ENCODE peak calls at places on chromosomes 2 and 18, in nine cellular contexts. R is fibroblast of mammary gland; A is HTR-8/SVneo; Q is GM20000; M is stimulated activated CD4-positive, alpha-beta T cell treated with anti-CD3 and anti-CD28 coated beads, Interleukin-15, amount 100 ng/mL, for 1 hour; C is CD8-positive, alpha-beta T cell; G is lung microvascular endothelial cell; B is osteocyte; J is mesendoderm. I is an unnamed sample.

GRCh38 chr2:1088192-1088860 is 137.7 kb downstream of the SNTG2 start:
- DNase-seq in R (no peak), A (no peak), Q (no peak), M (no peak), C (no peak), G (no peak), B (no peak), J (no peak), I (no peak)

GRCh38 chr2:234403074-234403473 is 93.8 kb downstream of the ARL4C start:
- DNase-seq in R (peak), A (no peak), Q (no peak), M (no peak), C (no peak), G (no peak), B (no peak), J (no peak), I (no peak)

GRCh38 chr2:177489719-177490301 is 97.2 kb downstream of the AGPS start:
- DNase-seq in R (peak), A (peak), Q (peak), M (no peak), C (no peak), G (peak), B (no peak), J (peak), I (no peak)

GRCh38 chr18:31380912-31381311 is 4.3 kb downstream of the DSG4 start:
- DNase-seq in R (no peak), A (no peak), Q (no peak), M (no peak), C (no peak), G (no peak), B (no peak), J (no peak), I (no peak)

GRCh38 chr2:86240251-86240650 is 41.0 kb downstream of the MRPL35 start:
- DNase-seq in R (no peak), A (no peak), Q (no peak), M (no peak), C (no peak), G (no peak), B (no peak), J (no peak), I (no peak)

GRCh38 chr2:36376319-36376765 is 20.8 kb downstream of the CRIM1 start:
- DNase-seq in R (no peak), A (no peak), Q (no peak), M (no peak), C (no peak), G (peak), B (no peak), J (no peak), I (no peak)

GRCh38 chr2:236607471-236608307 is 38.1 kb downstream of the ACKR3 start:
- DNase-seq in R (peak), A (no peak), Q (no peak), M (no peak), C (peak), G (no peak), B (no peak), J (peak), I (no peak)

GRCh38 chr2:233387667-233388528 is 33.6 kb downstream of the DGKD start:
- DNase-seq in R (peak), A (no peak), Q (no peak), M (no peak), C (no peak), G (peak), B (peak), J (no peak), I (no peak)

GRCh38 chr18:73617981-73618380 is 529.7 kb downstream of the FBXO15 start:
- DNase-seq in R (peak), A (no peak), Q (no peak), M (no peak), C (no peak), G (no peak), B (no peak), J (no peak), I (no peak)

GRCh38 chr2:109069430-109070194 is 59.4 kb upstream of the SH3RF3 start:
- DNase-seq in R (no peak), A (no peak), Q (no peak), M (no peak), C (no peak), G (no peak), B (no peak), J (peak), I (no peak)

GRCh38 chr2:134261398-134262131 is 7.7 kb downstream of the MGAT5 start:
- DNase-seq in R (peak), A (no peak), Q (no peak), M (no peak), C (no peak), G (peak), B (no peak), J (peak), I (no peak)

GRCh38 chr2:205934443-205934842 is 151.5 kb downstream of the INO80D start:
- DNase-seq in R (peak), A (no peak), Q (no peak), M (no peak), C (no peak), G (peak), B (no peak), J (peak), I (no peak)

GRCh38 chr2:17051558-17051957 is 385.9 kb upstream of the CYRIA start:
- DNase-seq in R (no peak), A (no peak), Q (no peak), M (no peak), C (no peak), G (no peak), B (no peak), J (no peak), I (no peak)

GRCh38 chr18:20971886-20972267 is 139.7 kb downstream of the ROCK1 start:
- DNase-seq in R (peak), A (peak), Q (peak), M (no peak), C (no peak), G (peak), B (no peak), J (peak), I (no peak)

GRCh38 chr2:144099340-144099739 is 420.6 kb downstream of the ZEB2 start:
- DNase-seq in R (no peak), A (no peak), Q (no peak), M (no peak), C (no peak), G (no peak), B (no peak), J (no peak), I (no peak)

GRCh38 chr2:233422050-233422639 is 67.9 kb downstream of the DGKD start:
- DNase-seq in R (no peak), A (peak), Q (peak), M (no peak), C (peak), G (no peak), B (peak), J (no peak), I (peak)

GRCh38 chr2:63345285-63345633 is 243.0 kb downstream of the WDPCP start:
- DNase-seq in R (no peak), A (no peak), Q (no peak), M (no peak), C (no peak), G (no peak), B (no peak), J (peak), I (no peak)

GRCh38 chr2:121326628-121327027 is 41.6 kb upstream of the TFCP2L1 start:
- DNase-seq in R (no peak), A (no peak), Q (no peak), M (no peak), C (no peak), G (no peak), B (no peak), J (no peak), I (no peak)

GRCh38 chr2:45406626-45407025 is 204.4 kb downstream of the SRBD1 start:
- DNase-seq in R (peak), A (no peak), Q (no peak), M (no peak), C (no peak), G (peak), B (no peak), J (no peak), I (no peak)

GRCh38 chr18:60978338-60978737 is 354.9 kb upstream of the CDH20 start:
- DNase-seq in R (peak), A (peak), Q (no peak), M (no peak), C (no peak), G (peak), B (no peak), J (peak), I (no peak)

GRCh38 chr2:121570665-121571055 is 40.0 kb downstream of the RNU4ATAC start:
- DNase-seq in R (peak), A (no peak), Q (no peak), M (no peak), C (no peak), G (no peak), B (no peak), J (no peak), I (no peak)

GRCh38 chr2:198383392-198383791 is 579.0 kb downstream of the PLCL1 start:
- DNase-seq in R (peak), A (no peak), Q (no peak), M (no peak), C (no peak), G (no peak), B (no peak), J (no peak), I (no peak)

GRCh38 chr18:49859006-49859359 is 45.6 kb upstream of the ACAA2 start:
- DNase-seq in R (no peak), A (no peak), Q (no peak), M (no peak), C (no peak), G (no peak), B (no peak), J (no peak), I (no peak)

GRCh38 chr18:55202232-55202917 is 243.1 kb upstream of the CCDC68 start:
- DNase-seq in R (no peak), A (no peak), Q (no peak), M (no peak), C (no peak), G (no peak), B (no peak), J (no peak), I (no peak)

GRCh38 chr2:26187537-26188104 is 14.7 kb downstream of the GAREM2 start:
- DNase-seq in R (no peak), A (no peak), Q (no peak), M (no peak), C (no peak), G (no peak), B (no peak), J (no peak), I (no peak)